ENCODE peak calls at places on chromosomes 7 and 10, in ten cellular contexts. K, J, G, U, C, N, V, E, D and A are unnamed samples.

GRCh38 chr10:26781797-26782196 is 79.0 kb downstream of the ABI1 start:
- DNase-seq in V (no peak), G (peak), E (no peak), D (no peak), U (no peak), J (no peak), C (no peak), N (peak), K (no peak), A (no peak)

GRCh38 chr7:100806276-100806675 is 21.0 kb downstream of the EPHB4 start:
- DNase-seq in K (no peak), D (no peak), U (no peak), E (no peak), J (no peak), N (no peak), C (no peak), G (no peak), V (no peak), A (no peak)

GRCh38 chr7:155467846-155468821 is 10.2 kb downstream of the EN2 start:
- DNase-seq in D (no peak), V (no peak), G (no peak), E (no peak), K (no peak), U (no peak), N (no peak), C (no peak), J (no peak), A (no peak)

GRCh38 chr10:35794703-35795102 is 152.6 kb upstream of the FZD8 start:
- DNase-seq in V (no peak), J (no peak), D (no peak), C (no peak), U (no peak), E (no peak), G (no peak), K (no peak), N (no peak), A (no peak)

GRCh38 chr10:69901623-69902505 is 100.2 kb downstream of the COL13A1 start:
- DNase-seq in D (no peak), J (peak), N (peak), V (peak), C (peak), U (peak), K (no peak), G (peak), E (no peak), A (no peak)

GRCh38 chr10:359093-359492 is 223.8 kb downstream of the ZMYND11 start:
- DNase-seq in G (no peak), V (no peak), E (no peak), J (no peak), U (no peak), N (no peak), D (no peak), C (no peak), K (no peak), A (no peak)

GRCh38 chr7:92602352-92603088 is 12.3 kb upstream of the FAM133B start:
- DNase-seq in U (no peak), C (no peak), K (no peak), J (no peak), D (no peak), N (no peak), E (no peak), G (no peak), V (no peak), A (no peak)

GRCh38 chr10:91590904-91591791 is 41.7 kb downstream of the PPP1R3C start:
- DNase-seq in U (peak), V (no peak), E (no peak), N (peak), G (peak), D (no peak), J (no peak), C (peak), K (no peak), A (no peak)

GRCh38 chr7:157022681-157023588 is 12.5 kb upstream of the MNX1 start:
- DNase-seq in N (no peak), J (no peak), C (no peak), K (no peak), V (peak), U (no peak), G (no peak), E (no peak), D (no peak), A (no peak)

GRCh38 chr10:11697718-11698527 is 44.3 kb upstream of the ECHDC3 start:
- DNase-seq in N (no peak), U (no peak), G (no peak), D (no peak), E (no peak), J (no peak), K (no peak), C (no peak), V (no peak), A (no peak)

GRCh38 chr7:110839866-110840265 is 251.1 kb upstream of the LRRN3 start:
- DNase-seq in E (no peak), J (no peak), N (peak), C (no peak), U (no peak), V (peak), G (peak), D (no peak), K (no peak), A (no peak)

GRCh38 chr7:52431082-52431815 is 604.2 kb upstream of the POM121L12 start:
- DNase-seq in G (no peak), K (no peak), J (no peak), C (no peak), E (no peak), V (no peak), U (no peak), N (no peak), D (no peak), A (no peak)

GRCh38 chr7:5282464-5283316 is at the start of gene SLC29A4:
- DNase-seq in E (no peak), V (peak), U (no peak), D (no peak), N (no peak), J (no peak), C (no peak), G (peak), K (no peak), A (no peak)

DNA sequence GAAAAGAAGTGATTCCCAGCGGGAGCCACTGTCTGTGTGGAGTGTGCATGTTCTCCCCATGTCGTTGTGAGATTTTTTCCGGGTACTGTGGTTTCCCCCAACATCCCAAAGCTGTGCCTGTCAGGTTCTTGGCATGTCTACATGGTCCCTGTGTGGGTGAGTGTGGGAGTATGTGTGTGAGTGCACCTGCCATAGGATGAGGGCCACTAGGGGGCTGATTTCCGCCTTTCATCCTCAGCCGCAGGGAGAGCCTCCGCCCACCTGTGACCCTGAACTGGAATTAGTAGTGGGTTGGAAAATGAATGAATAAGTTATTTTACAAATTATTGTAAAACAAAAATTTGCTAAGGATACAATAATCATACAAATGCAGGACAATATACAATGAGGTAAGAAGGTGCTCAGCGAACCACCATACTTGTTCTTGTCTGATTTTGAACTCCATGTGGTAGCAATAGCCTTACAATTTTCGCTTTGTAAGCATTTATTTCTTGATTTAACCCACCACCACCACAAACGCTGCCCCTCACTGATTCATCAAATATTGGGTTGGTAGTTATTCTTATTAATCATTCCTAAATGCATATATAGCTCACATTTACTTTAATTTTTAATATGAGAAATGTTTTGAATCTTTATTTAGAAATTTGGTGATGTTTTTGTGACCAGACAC is 641.2 kb upstream of the VSTM2A start:
- DNase-seq in V (no peak), J (no peak), E (no peak), D (no peak), N (no peak), G (no peak), K (no peak), U (no peak), C (no peak), A (no peak)
- TF ChIP-seq CTCF in V (peak), J (peak), E (no peak), D (no peak), N (no peak), G (no peak), K (peak), U (no peak), C (no peak), A (peak)

GRCh38 chr10:102502337-102503151 is at the start of gene ACTR1A:
- DNase-seq in C (peak), E (peak), V (peak), N (peak), U (peak), K (peak), J (peak), D (peak), G (peak), A (no peak)
- TF ChIP-seq CTCF in C (no peak), E (no peak), V (no peak), N (no peak), U (no peak), K (no peak), J (no peak), D (no peak), G (no peak), A (no peak)

GRCh38 chr10:103854265-103854686 is 1.1 kb downstream of the SH3PXD2A start:
- DNase-seq in K (no peak), G (peak), E (no peak), N (no peak), U (no peak), V (peak), C (no peak), D (no peak), J (no peak), A (no peak)
- TF ChIP-seq CTCF in K (no peak), G (peak), E (no peak), N (no peak), U (no peak), V (no peak), C (no peak), D (no peak), J (no peak), A (no peak)

GRCh38 chr10:112985701-112986510 is 35.9 kb downstream of the TCF7L2 start:
- DNase-seq in U (no peak), J (no peak), N (peak), V (no peak), C (peak), G (peak), E (no peak), K (no peak), D (no peak), A (no peak)
- TF ChIP-seq CTCF in U (no peak), J (no peak), N (no peak), V (no peak), C (no peak), G (no peak), E (no peak), K (no peak), D (no peak), A (no peak)

DNA sequence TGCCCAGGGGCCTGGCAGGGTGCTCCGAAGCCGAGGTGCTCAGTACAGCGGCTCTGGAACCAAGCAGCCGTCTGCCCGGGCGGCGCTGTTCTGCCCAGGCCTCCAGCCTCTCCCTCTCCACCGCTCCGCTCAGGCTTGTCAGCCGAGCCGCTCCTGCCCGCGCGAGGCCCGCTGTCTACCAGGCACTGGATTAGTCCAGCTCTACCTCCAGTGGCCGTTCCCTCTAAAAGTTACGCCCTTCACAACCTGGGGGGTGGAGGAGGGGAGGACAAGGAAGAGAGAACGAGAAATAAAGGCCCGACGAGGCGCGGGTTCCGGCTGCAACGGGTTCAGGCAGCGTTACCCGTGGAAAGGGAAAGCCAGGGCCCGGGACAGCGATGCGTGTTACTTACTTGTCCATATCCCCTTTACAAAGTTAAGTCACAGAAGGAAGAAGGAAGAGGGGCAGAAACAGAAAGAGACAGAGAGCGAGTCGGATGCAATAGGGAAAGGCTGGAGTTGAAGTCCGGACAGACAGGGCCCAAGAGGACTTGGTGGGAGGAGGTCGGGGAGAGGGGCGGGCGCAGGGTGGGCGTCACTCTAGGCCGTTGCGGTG is 2.9 kb downstream of the SP8 start:
- DNase-seq in J (no peak), E (no peak), N (no peak), G (peak), D (no peak), V (peak), K (no peak), C (no peak), U (no peak), A (no peak)
- TF ChIP-seq CTCF in J (peak), E (no peak), N (no peak), G (no peak), D (no peak), V (peak), K (peak), C (no peak), U (no peak), A (peak)

GRCh38 chr10:43075612-43076003 is 1.3 kb upstream of the RET start:
- DNase-seq in G (no peak), N (no peak), K (no peak), J (no peak), E (no peak), D (no peak), V (peak), C (no peak), U (peak), A (no peak)
- TF ChIP-seq CTCF in G (no peak), N (no peak), K (peak), J (peak), E (no peak), D (no peak), V (peak), C (no peak), U (peak), A (no peak)

DNA sequence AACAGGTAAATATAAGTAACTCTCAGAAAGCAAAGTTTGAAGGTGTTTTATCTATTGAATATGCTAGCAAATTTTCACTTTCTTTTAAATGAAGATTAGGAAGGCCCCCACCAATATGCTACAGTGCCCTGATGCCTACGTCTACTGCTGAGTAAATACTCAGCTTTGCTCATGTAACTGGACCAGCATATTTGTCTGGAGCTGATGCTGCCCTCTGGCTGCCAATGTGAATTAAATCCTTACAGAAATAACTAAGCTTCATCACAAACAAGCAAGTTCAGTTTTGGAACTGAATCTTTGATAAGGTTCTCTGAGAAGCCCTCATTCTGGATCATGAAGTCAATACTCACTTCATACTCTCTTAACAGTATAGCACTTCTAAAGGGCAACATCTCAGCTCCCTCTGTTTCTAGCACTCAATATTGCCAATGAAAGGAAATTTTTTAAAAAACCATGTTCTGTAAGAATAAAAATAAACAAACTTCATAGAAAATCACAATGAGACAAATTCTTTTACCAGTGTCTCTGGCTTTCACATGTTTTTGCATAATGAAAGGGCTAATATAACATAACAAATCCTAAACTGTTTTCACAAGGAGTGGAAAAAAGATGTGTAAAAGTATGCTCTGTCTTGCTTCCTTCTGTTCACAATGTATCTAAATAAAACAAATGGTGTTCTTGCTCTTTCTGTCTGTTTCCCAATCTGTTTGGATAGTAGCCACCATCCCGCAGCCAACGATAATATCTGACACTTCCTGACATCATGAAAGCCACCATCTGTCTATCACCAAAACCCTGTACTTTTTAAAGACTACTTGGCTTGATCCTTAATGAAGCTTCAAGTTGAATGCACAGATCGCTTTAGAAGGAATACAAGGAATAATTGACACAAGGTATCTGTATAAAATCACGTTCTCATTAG is 246.5 kb downstream of the ETV1 start:
- DNase-seq in E (no peak), N (peak), C (no peak), G (peak), J (no peak), K (no peak), U (no peak), V (peak), D (no peak), A (no peak)
- TF ChIP-seq CTCF in E (peak), N (peak), C (no peak), G (peak), J (peak), K (peak), U (peak), V (peak), D (no peak), A (peak)